ENCODE peak calls at places on chromosomes 1 and 21, in six cellular contexts. N is tibial nerve, B is body of pancreas, T is left lung, Z is uterus, F is epithelial cell of esophagus. R is an unnamed sample.

GRCh38 chr1:18109756-18110597 is 2.4 kb downstream of the IGSF21 start:
- DNase-seq in N (peak; percentile 46), B (peak; percentile 47), T (no peak), Z (no peak), F (no peak), R (peak; percentile 74)

GRCh38 chr1:19799877-19800804 is at the start of gene TMCO4:
- DNase-seq in N (peak; percentile 33), B (peak; percentile 58), T (peak; percentile 59), Z (peak; percentile 55), F (peak; percentile 45), R (peak; percentile 29)

GRCh38 chr21:37484535-37485474 is 118.2 kb downstream of the DYRK1A start:
- DNase-seq in N (no peak), B (no peak), T (no peak), Z (no peak), F (peak; percentile 61), R (no peak)

GRCh38 chr21:34673006-34673405 is 4.2 kb downstream of the CLIC6 start:
- DNase-seq in N (no peak), B (no peak), T (no peak), Z (no peak), F (no peak), R (no peak)

GRCh38 chr1:68175621-68176398 is 56.5 kb downstream of the WLS start:
- DNase-seq in N (no peak), B (peak; percentile 70), T (no peak), Z (no peak), F (peak; percentile 62), R (no peak)

GRCh38 chr1:155976062-155976912 is 2.1 kb downstream of the ARHGEF2 start:
- DNase-seq in N (peak; percentile 74), B (peak; percentile 46), T (peak; percentile 75), Z (peak; percentile 79), F (peak; percentile 69), R (peak; percentile 43)

GRCh38 chr1:40819101-40819500 is 35.5 kb downstream of the KCNQ4 start:
- DNase-seq in N (no peak), B (no peak), T (no peak), Z (no peak), F (no peak), R (no peak)

GRCh38 chr1:154788886-154789285 is 81.2 kb downstream of the KCNN3 start:
- DNase-seq in N (no peak), B (no peak), T (no peak), Z (peak; percentile 46), F (no peak), R (no peak)

GRCh38 chr1:90717665-90718410 is 736 bp upstream of the BARHL2 start:
- DNase-seq in N (no peak), B (no peak), T (no peak), Z (no peak), F (no peak), R (peak; percentile 81)

GRCh38 chr1:37622131-37622530 is 12.6 kb downstream of the RSPO1 start:
- DNase-seq in N (no peak), B (no peak), T (no peak), Z (no peak), F (no peak), R (no peak)

GRCh38 chr1:103106426-103107321 is 1.6 kb downstream of the COL11A1 start:
- DNase-seq in N (peak; percentile 75), B (peak; percentile 46), T (peak; percentile 33), Z (peak; percentile 15), F (peak; percentile 60), R (peak; percentile 46)
- TF ChIP-seq CTCF in N (peak; percentile 56), B (peak; percentile 59), T (no peak), Z (peak; percentile 41), F (peak; percentile 59), R (peak; percentile 59)

GRCh38 chr21:27366846-27367245 is 400.0 kb upstream of the ADAMTS5 start:
- DNase-seq in N (no peak), B (no peak), T (no peak), Z (no peak), F (no peak), R (no peak)

GRCh38 chr21:27362249-27362648 is 395.4 kb upstream of the ADAMTS5 start:
- DNase-seq in N (no peak), B (no peak), T (no peak), Z (no peak), F (peak; percentile 26), R (no peak)

GRCh38 chr21:27363719-27364479 is 397.0 kb upstream of the ADAMTS5 start:
- DNase-seq in N (no peak), B (no peak), T (no peak), Z (no peak), F (no peak), R (no peak)

GRCh38 chr21:27369234-27369633 is 402.3 kb upstream of the ADAMTS5 start:
- DNase-seq in N (no peak), B (no peak), T (no peak), Z (no peak), F (no peak), R (no peak)

DNA sequence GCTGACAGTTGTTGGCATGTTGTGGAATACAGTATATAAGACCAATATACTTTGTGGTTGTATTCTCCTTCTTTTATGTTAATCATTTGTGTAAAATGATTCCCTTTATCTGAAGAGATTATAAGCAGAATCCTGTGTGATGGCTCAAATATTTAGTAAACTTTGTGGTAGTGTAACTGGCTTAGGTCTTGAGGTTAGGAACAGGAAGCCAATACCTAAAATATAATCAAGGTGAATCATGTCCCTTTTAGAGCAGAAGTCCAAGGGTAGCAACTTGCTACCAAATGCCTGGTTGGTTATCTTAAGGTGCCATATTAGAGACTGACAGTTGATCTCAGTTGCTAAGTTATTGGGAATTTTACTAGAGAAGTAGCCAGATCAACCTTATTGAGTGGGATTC is 398.5 kb upstream of the ADAMTS5 start:
- DNase-seq in N (no peak), B (no peak), T (no peak), Z (no peak), F (peak; percentile 33), R (no peak)
- TF ChIP-seq CTCF in N (no peak), B (no peak), T (no peak), Z (no peak), F (no peak), R (no peak)

GRCh38 chr1:31747304-31747703 is 16.8 kb downstream of the ADGRB2 start:
- DNase-seq in N (no peak), B (no peak), T (no peak), Z (no peak), F (no peak), R (no peak)
- TF ChIP-seq CTCF in N (no peak), B (no peak), T (no peak), Z (no peak), F (no peak), R (no peak)

GRCh38 chr1:235583511-235584001 is 66.0 kb downstream of the GNG4 start:
- DNase-seq in N (no peak), B (no peak), T (no peak), Z (no peak), F (peak; percentile 33), R (no peak)
- TF ChIP-seq CTCF in N (no peak), B (no peak), T (no peak), Z (no peak), F (peak; percentile 9), R (no peak)

DNA sequence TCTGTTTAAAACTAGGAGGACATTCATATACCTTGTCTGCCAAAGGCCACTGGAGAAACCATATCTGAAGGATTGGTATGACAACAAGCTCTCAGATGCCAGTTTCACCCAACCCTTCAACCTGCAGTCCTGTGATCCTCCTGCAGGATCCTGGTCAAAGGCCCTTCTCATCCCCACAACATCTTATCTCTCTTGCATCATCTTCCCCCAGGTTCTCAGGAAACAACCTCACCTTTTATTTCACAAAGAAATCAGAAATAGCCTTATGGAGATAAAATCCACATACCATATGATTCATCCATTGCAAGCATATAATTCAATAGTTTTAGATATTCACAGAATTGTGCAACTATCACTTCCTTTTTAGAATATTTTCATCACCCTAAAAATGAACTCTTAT is 104.0 kb upstream of the DSCAM start:
- DNase-seq in N (no peak), B (no peak), T (no peak), Z (no peak), F (no peak), R (no peak)
- TF ChIP-seq CTCF in N (no peak), B (no peak), T (no peak), Z (no peak), F (no peak), R (no peak)

GRCh38 chr1:50105430-50105829 is 3.3 kb upstream of the ELAVL4 start:
- DNase-seq in N (no peak), B (no peak), T (no peak), Z (no peak), F (no peak), R (peak; percentile 21)
- TF ChIP-seq CTCF in N (no peak), B (no peak), T (no peak), Z (no peak), F (no peak), R (peak; percentile 82)

DNA sequence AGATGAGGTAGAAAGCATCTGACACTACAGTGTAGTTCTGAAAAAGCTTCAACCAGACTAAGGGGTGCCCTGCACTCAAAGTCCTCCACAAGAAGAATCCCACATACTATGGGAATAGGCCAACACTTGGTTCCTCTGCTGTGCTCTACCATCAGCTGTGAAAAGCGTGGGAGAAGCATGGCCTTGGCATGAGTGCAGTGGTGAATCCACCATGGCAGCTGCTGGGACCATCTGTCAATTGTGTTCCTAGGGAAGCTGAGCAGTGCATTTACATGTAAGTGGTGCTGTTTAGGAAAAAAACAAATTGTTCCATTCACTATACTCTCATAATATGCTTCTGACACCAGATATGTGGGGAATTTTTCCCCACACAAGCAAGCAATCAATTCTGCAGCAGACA is 230.9 kb upstream of the CHRM3 start:
- DNase-seq in N (no peak), B (no peak), T (no peak), Z (no peak), F (no peak), R (peak; percentile 23)
- TF ChIP-seq CTCF in N (no peak), B (no peak), T (no peak), Z (no peak), F (no peak), R (no peak)

GRCh38 chr1:161012420-161012819 is 8.5 kb downstream of the F11R start:
- DNase-seq in N (no peak), B (no peak), T (no peak), Z (no peak), F (no peak), R (no peak)
- TF ChIP-seq CTCF in N (no peak), B (no peak), T (no peak), Z (no peak), F (no peak), R (no peak)

R was measured in glutamatergic neuron.